ENCODE peak calls at places on chromosomes 16 and 17, in four cellular contexts. One of them, this sample, is unnamed.

GRCh38 chr17:63191610-63192009 is 225.6 kb downstream of the TANC2 start:
- DNase-seq in heart right ventricle: peak; percentile 13
- DNase-seq in Caco-2: no peak
- DNase-seq in CD8-positive, alpha-beta T cell: no peak
- DNase-seq in this sample: no peak

GRCh38 chr16:50209548-50210265 is 56.6 kb downstream of the TENT4B start:
- DNase-seq in CD8-positive, alpha-beta T cell: no peak
- DNase-seq in heart right ventricle: no peak
- DNase-seq in Caco-2: peak; percentile 22
- DNase-seq in this sample: no peak

GRCh38 chr16:78396046-78396445 is 296.6 kb downstream of the WWOX start:
- DNase-seq in heart right ventricle: no peak
- DNase-seq in CD8-positive, alpha-beta T cell: no peak
- DNase-seq in Caco-2: no peak
- DNase-seq in this sample: no peak

GRCh38 chr17:61238455-61238933 is 161.1 kb upstream of the TBX2 start:
- DNase-seq in Caco-2: no peak
- DNase-seq in CD8-positive, alpha-beta T cell: no peak
- DNase-seq in heart right ventricle: no peak
- DNase-seq in this sample: no peak

GRCh38 chr17:75044716-75045115 is 2.1 kb downstream of the ATP5PD start:
- DNase-seq in heart right ventricle: no peak
- DNase-seq in CD8-positive, alpha-beta T cell: no peak
- DNase-seq in Caco-2: no peak
- DNase-seq in this sample: no peak

GRCh38 chr17:29620271-29620670 is 2.4 kb downstream of the CORO6 start:
- DNase-seq in heart right ventricle: no peak
- DNase-seq in Caco-2: no peak
- DNase-seq in CD8-positive, alpha-beta T cell: no peak
- DNase-seq in this sample: no peak

GRCh38 chr17:55158439-55158838 is 106.3 kb upstream of the HLF start:
- DNase-seq in CD8-positive, alpha-beta T cell: no peak
- DNase-seq in heart right ventricle: no peak
- DNase-seq in Caco-2: no peak
- DNase-seq in this sample: no peak

GRCh38 chr17:11031787-11032186 is 193.9 kb upstream of the PIRT start:
- DNase-seq in Caco-2: peak; percentile 15
- DNase-seq in heart right ventricle: no peak
- DNase-seq in CD8-positive, alpha-beta T cell: no peak
- DNase-seq in this sample: no peak

GRCh38 chr16:4402439-4403132 is 13.8 kb downstream of the CORO7 start:
- DNase-seq in CD8-positive, alpha-beta T cell: no peak
- DNase-seq in Caco-2: peak; percentile 85
- DNase-seq in heart right ventricle: peak; percentile 89
- DNase-seq in this sample: no peak

GRCh38 chr17:72726936-72727335 is 365.6 kb downstream of the SLC39A11 start:
- DNase-seq in Caco-2: no peak
- DNase-seq in heart right ventricle: no peak
- DNase-seq in CD8-positive, alpha-beta T cell: no peak
- DNase-seq in this sample: no peak

GRCh38 chr17:29214215-29215146 is 32.2 kb upstream of the CRYBA1 start:
- DNase-seq in CD8-positive, alpha-beta T cell: no peak
- DNase-seq in Caco-2: no peak
- DNase-seq in heart right ventricle: no peak
- DNase-seq in this sample: no peak

GRCh38 chr16:74984670-74985411 is at the start of gene WDR59:
- DNase-seq in CD8-positive, alpha-beta T cell: peak; percentile 97
- DNase-seq in heart right ventricle: peak; percentile 98
- DNase-seq in Caco-2: peak; percentile 100
- DNase-seq in this sample: peak; percentile 95

GRCh38 chr17:82658796-82659452 is 10.7 kb upstream of the WDR45B start:
- DNase-seq in heart right ventricle: no peak
- DNase-seq in Caco-2: no peak
- DNase-seq in CD8-positive, alpha-beta T cell: no peak
- DNase-seq in this sample: no peak

GRCh38 chr17:73184133-73184993 is 8.5 kb upstream of the COG1 start:
- DNase-seq in heart right ventricle: no peak
- DNase-seq in Caco-2: no peak
- DNase-seq in CD8-positive, alpha-beta T cell: no peak
- DNase-seq in this sample: no peak

GRCh38 chr17:78836420-78837021 is 4.1 kb downstream of the USP36 start:
- DNase-seq in Caco-2: no peak
- DNase-seq in heart right ventricle: no peak
- DNase-seq in CD8-positive, alpha-beta T cell: no peak
- DNase-seq in this sample: no peak

GRCh38 chr17:42748906-42749798 is 4.3 kb upstream of the EZH1 start:
- DNase-seq in heart right ventricle: no peak
- DNase-seq in CD8-positive, alpha-beta T cell: no peak
- DNase-seq in Caco-2: no peak
- DNase-seq in this sample: no peak

GRCh38 chr17:57478851-57479250 is 222.5 kb downstream of the MSI2 start:
- DNase-seq in CD8-positive, alpha-beta T cell: no peak
- DNase-seq in heart right ventricle: no peak
- DNase-seq in Caco-2: no peak
- DNase-seq in this sample: no peak

GRCh38 chr17:59746849-59747445 is 39.5 kb downstream of the VMP1 start:
- DNase-seq in heart right ventricle: no peak
- DNase-seq in Caco-2: peak; percentile 38
- DNase-seq in CD8-positive, alpha-beta T cell: no peak
- DNase-seq in this sample: no peak

GRCh38 chr16:53757971-53758609 is 54.1 kb downstream of the FTO start:
- DNase-seq in Caco-2: no peak
- DNase-seq in heart right ventricle: no peak
- DNase-seq in CD8-positive, alpha-beta T cell: no peak
- DNase-seq in this sample: no peak

GRCh38 chr17:74800531-74800930 is 24.4 kb upstream of the NAT9 start:
- DNase-seq in CD8-positive, alpha-beta T cell: no peak
- DNase-seq in heart right ventricle: no peak
- DNase-seq in Caco-2: no peak
- DNase-seq in this sample: no peak

GRCh38 chr16:48081656-48082055 is 74.1 kb downstream of the ABCC12 start:
- DNase-seq in Caco-2: no peak
- DNase-seq in CD8-positive, alpha-beta T cell: no peak
- DNase-seq in heart right ventricle: no peak
- DNase-seq in this sample: peak; percentile 50

GRCh38 chr17:63275318-63275967 is 170.7 kb downstream of the CYB561 start:
- DNase-seq in CD8-positive, alpha-beta T cell: no peak
- DNase-seq in heart right ventricle: no peak
- DNase-seq in Caco-2: no peak
- DNase-seq in this sample: peak; percentile 84

GRCh38 chr16:79661578-79661977 is 61.0 kb upstream of the MAF start:
- DNase-seq in CD8-positive, alpha-beta T cell: no peak
- DNase-seq in Caco-2: no peak
- DNase-seq in heart right ventricle: no peak
- DNase-seq in this sample: no peak

GRCh38 chr17:628507-628941 is 86.1 kb downstream of the VPS53 start:
- DNase-seq in Caco-2: no peak
- DNase-seq in heart right ventricle: no peak
- DNase-seq in CD8-positive, alpha-beta T cell: no peak
- DNase-seq in this sample: no peak

GRCh38 chr17:624341-624860 is 90.2 kb downstream of the VPS53 start:
- DNase-seq in heart right ventricle: no peak
- DNase-seq in Caco-2: no peak
- DNase-seq in CD8-positive, alpha-beta T cell: no peak
- DNase-seq in this sample: no peak

GRCh38 chr17:623121-623520 is 91.5 kb downstream of the VPS53 start:
- DNase-seq in Caco-2: no peak
- DNase-seq in heart right ventricle: no peak
- DNase-seq in CD8-positive, alpha-beta T cell: no peak
- DNase-seq in this sample: no peak

GRCh38 chr17:628089-628488 is 86.5 kb downstream of the VPS53 start:
- DNase-seq in Caco-2: no peak
- DNase-seq in heart right ventricle: no peak
- DNase-seq in CD8-positive, alpha-beta T cell: no peak
- DNase-seq in this sample: no peak

GRCh38 chr17:627051-627450 is 87.6 kb downstream of the VPS53 start:
- DNase-seq in CD8-positive, alpha-beta T cell: no peak
- DNase-seq in heart right ventricle: no peak
- DNase-seq in Caco-2: no peak
- DNase-seq in this sample: no peak
- TF ChIP-seq CTCF in CD8-positive, alpha-beta T cell: no peak
- TF ChIP-seq CTCF in heart right ventricle: no peak
- TF ChIP-seq CTCF in Caco-2: no peak
- TF ChIP-seq CTCF in this sample: no peak

GRCh38 chr17:8067806-8068205 is 19.7 kb downstream of the ALOX12B start:
- DNase-seq in Caco-2: no peak
- DNase-seq in heart right ventricle: no peak
- DNase-seq in CD8-positive, alpha-beta T cell: no peak
- DNase-seq in this sample: no peak

GRCh38 chr17:8066841-8067775 is 20.4 kb downstream of the ALOX12B start:
- DNase-seq in Caco-2: no peak
- DNase-seq in CD8-positive, alpha-beta T cell: no peak
- DNase-seq in heart right ventricle: no peak
- DNase-seq in this sample: no peak

GRCh38 chr17:8069587-8069860 is 18.0 kb downstream of the ALOX12B start:
- DNase-seq in heart right ventricle: no peak
- DNase-seq in CD8-positive, alpha-beta T cell: no peak
- DNase-seq in Caco-2: no peak
- DNase-seq in this sample: no peak

GRCh38 chr17:8071496-8071895 is 16.0 kb downstream of the ALOX12B start:
- DNase-seq in heart right ventricle: no peak
- DNase-seq in CD8-positive, alpha-beta T cell: no peak
- DNase-seq in Caco-2: no peak
- DNase-seq in this sample: no peak

DNA sequence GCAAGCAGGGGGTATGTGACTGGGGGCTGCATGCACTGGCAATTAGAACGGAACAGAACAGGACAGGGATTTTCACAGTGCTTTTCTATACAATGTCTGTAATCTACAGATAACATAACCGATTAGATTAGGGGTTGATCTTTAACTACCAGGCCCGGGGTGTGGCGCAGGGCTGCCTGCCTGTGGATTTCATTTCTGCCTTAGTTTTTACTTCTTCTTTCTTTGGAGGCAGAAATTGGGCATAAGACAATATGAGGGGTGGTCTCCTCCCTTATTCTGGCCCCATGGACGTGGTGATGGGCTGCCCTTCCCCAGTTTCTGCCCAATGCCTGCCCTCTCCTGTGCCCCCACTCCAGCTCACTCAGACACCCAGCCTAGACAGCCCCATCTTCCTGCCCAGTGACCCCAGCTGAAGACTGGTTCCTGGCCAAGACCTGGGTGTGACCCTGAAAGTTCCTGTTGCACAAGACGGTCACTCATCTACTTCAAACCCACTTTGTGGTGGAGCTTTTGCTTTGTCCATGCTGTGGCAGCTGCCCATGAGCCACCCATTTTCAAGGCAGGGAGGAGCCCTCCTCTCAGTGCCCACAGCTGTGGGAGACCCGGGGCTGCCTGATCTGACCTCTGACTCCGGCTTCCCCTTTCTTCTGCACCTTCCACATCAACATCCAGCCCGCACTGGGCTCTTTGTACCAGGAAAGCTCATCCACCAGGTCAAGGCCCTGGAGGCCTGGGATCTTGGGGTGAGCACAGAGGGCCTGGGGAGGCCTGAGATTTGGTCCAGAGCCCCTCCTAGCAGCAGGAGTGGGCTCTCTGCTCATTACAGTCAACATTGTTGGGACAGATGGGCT is 18.6 kb downstream of the ALOX12B start:
- DNase-seq in heart right ventricle: peak; percentile 35
- DNase-seq in CD8-positive, alpha-beta T cell: no peak
- DNase-seq in Caco-2: peak; percentile 26
- DNase-seq in this sample: no peak
- H3K27me3 ChIP-seq in heart right ventricle: peaks cover 2% of the 10 kb centered on the region
- H3K27me3 ChIP-seq in CD8-positive, alpha-beta T cell: peaks cover 3% of the 10 kb centered on the region
- H3K27me3 ChIP-seq in Caco-2: no peaks in the 10 kb centered on the region
- H3K27me3 ChIP-seq in this sample: peaks cover 50% of the 10 kb centered on the region

GRCh38 chr17:1109606-1110523 is 69.9 kb downstream of the ABR start:
- DNase-seq in Caco-2: peak; percentile 79
- DNase-seq in heart right ventricle: peak; percentile 70
- DNase-seq in CD8-positive, alpha-beta T cell: peak; percentile 18
- DNase-seq in this sample: no peak

GRCh38 chr17:1110524-1110843 is 69.3 kb downstream of the ABR start:
- DNase-seq in heart right ventricle: no peak
- DNase-seq in CD8-positive, alpha-beta T cell: no peak
- DNase-seq in Caco-2: no peak
- DNase-seq in this sample: no peak

GRCh38 chr17:1112875-1113274 is 66.9 kb downstream of the ABR start:
- DNase-seq in CD8-positive, alpha-beta T cell: no peak
- DNase-seq in heart right ventricle: no peak
- DNase-seq in Caco-2: no peak
- DNase-seq in this sample: no peak

GRCh38 chr17:1111599-1112443 is 68.0 kb downstream of the ABR start:
- DNase-seq in Caco-2: no peak
- DNase-seq in CD8-positive, alpha-beta T cell: no peak
- DNase-seq in heart right ventricle: peak; percentile 70
- DNase-seq in this sample: no peak

DNA sequence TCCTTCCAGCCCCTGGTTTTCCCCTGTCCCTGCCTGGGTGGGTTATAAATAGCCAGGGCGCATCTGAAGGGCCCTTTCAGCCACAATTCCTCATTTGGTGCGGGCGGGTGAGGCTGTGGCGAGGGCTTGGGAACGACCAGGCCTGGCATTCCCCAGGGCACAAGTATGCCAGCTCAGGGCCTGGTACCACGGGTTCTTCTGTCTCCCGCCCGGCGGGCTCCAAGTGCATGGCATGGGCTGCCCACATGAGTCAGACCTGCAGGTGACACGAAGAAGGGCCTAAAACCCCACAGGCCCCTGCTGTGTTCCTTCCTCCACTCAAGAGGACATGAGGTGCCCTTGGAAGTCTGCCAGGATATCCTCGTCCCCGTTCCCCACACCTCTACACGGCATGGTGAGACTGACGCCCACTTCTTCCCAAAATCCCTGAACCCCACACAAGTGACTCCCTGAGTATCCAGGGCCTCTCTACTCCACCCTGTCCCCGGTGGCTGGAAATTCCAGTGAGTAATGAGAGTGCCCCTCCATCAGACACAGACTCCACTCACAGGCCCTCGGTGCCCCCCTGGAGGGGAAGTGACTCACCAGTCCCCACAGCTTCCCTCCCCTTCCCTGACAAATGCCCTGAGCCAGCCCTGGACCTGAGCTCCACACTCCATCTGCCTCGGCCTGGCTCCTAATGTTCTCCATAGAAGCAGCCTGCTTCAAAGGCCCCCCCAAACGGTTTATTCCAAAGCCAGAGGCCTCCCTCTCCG is 68.8 kb downstream of the ABR start:
- DNase-seq in CD8-positive, alpha-beta T cell: no peak
- DNase-seq in Caco-2: no peak
- DNase-seq in heart right ventricle: peak; percentile 60
- DNase-seq in this sample: peak; percentile 48
- H3K4me3 ChIP-seq in CD8-positive, alpha-beta T cell: no peak overlapping the region
- H3K4me3 ChIP-seq in Caco-2: no peak overlapping the region
- H3K4me3 ChIP-seq in heart right ventricle: no peak overlapping the region
- H3K4me3 ChIP-seq in this sample: no peak overlapping the region

DNA sequence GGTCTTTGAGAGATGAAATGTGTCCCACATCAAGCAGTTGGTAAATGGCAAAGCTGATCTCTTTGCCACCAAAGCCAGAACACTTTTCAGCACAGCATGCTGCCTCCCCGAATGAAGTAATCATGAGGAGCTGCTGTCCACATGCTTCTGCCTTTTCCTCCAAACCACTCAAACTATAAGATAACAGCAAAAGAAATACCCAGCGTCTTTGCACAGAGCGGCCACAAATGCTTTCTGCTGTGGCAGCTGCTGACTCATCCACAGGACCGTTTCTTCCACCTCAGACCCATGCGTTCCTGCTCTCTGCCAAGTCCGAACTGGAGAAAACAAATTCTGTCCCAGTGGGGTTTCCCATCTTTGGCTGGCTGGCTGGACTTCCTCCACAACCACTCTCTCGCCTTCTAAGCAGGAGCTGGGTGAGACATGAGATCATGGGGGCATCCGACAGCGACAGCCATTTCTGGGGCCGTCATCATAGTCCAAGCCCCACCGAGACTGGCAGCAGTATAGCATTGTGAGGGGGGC is 27.1 kb downstream of the TBC1D3B start:
- DNase-seq in heart right ventricle: peak; percentile 24
- DNase-seq in Caco-2: no peak
- DNase-seq in CD8-positive, alpha-beta T cell: no peak
- DNase-seq in this sample: peak; percentile 3
- TF ChIP-seq CTCF in heart right ventricle: peak; percentile 4
- TF ChIP-seq CTCF in Caco-2: no peak
- TF ChIP-seq CTCF in CD8-positive, alpha-beta T cell: peak; percentile 11
- TF ChIP-seq CTCF in this sample: no peak